ENCODE peak calls at places on chromosomes 13 and 19, in four cellular contexts. R is NCI-H1436 treated with DMSO at 0.1 percent for 48 hours, S is GM23338, M is mucosa of gallbladder. E is an unnamed sample.

GRCh38 chr19:42184401-42184861 is 33.0 kb downstream of the DEDD2 start:
- DNase-seq in M (peak; percentile 72), S (peak; percentile 97), R (no peak), E (peak; percentile 77)

GRCh38 chr13:46401432-46401831 is 14.4 kb upstream of the RUBCNL start:
- DNase-seq in M (no peak), R (no peak), S (no peak), E (no peak)

GRCh38 chr13:77062097-77062496 is 35.1 kb upstream of the FBXL3 start:
- DNase-seq in M (no peak), S (no peak), R (no peak), E (no peak)

GRCh38 chr19:33302974-33303790 is 848 bp upstream of the CEBPA start:
- DNase-seq in M (peak; percentile 56), R (no peak), S (peak; percentile 81), E (no peak)

GRCh38 chr13:52162279-52163101 is 3.1 kb upstream of the NEK3 start:
- DNase-seq in M (no peak), S (no peak), R (no peak), E (no peak)

GRCh38 chr19:38001158-38001781 is 94.3 kb downstream of the SIPA1L3 start:
- DNase-seq in M (no peak), S (no peak), R (no peak), E (no peak)

GRCh38 chr19:2015611-2015950 is at the start of gene BTBD2:
- DNase-seq in M (peak; percentile 47), S (peak; percentile 70), R (no peak), E (peak; percentile 74)

GRCh38 chr13:66405908-66406802 is 824.0 kb downstream of the PCDH9 start:
- DNase-seq in M (no peak), R (no peak), S (no peak), E (no peak)

GRCh38 chr19:1668339-1669123 is 16.1 kb upstream of the TCF3 start:
- DNase-seq in S (peak; percentile 64), M (no peak), R (no peak), E (no peak)

GRCh38 chr19:34282611-34283519 is 28.5 kb downstream of the GARRE1 start:
- DNase-seq in S (no peak), R (no peak), M (no peak), E (no peak)

E was measured in adrenal gland.